ENCODE peak calls at places on chromosome 13, in eight cellular contexts. One of them, this sample, is unnamed.

GRCh38 chr13:30153871-30154426 is 153.4 kb downstream of the KATNAL1 start:
- DNase-seq in GF-D8: no peak
- DNase-seq in HuH-7: no peak
- DNase-seq in neuronal stem cell: no peak
- DNase-seq in non-pigmented ciliary epithelial cell: no peak
- DNase-seq in glutamatergic neuron: no peak
- DNase-seq in HTR-8/SVneo: no peak
- DNase-seq in activated gamma-delta T cell treated with Interleukin-2 at 50 U/mL for 16 hours: no peak
- DNase-seq in this sample: no peak

GRCh38 chr13:47433461-47434005 is 536.7 kb upstream of the HTR2A start:
- DNase-seq in GF-D8: no peak
- DNase-seq in HuH-7: no peak
- DNase-seq in neuronal stem cell: no peak
- DNase-seq in non-pigmented ciliary epithelial cell: no peak
- DNase-seq in glutamatergic neuron: no peak
- DNase-seq in HTR-8/SVneo: no peak
- DNase-seq in activated gamma-delta T cell treated with Interleukin-2 at 50 U/mL for 16 hours: no peak
- DNase-seq in this sample: no peak

GRCh38 chr13:30179547-30180256 is 127.6 kb downstream of the KATNAL1 start:
- DNase-seq in GF-D8: no peak
- DNase-seq in HuH-7: no peak
- DNase-seq in neuronal stem cell: no peak
- DNase-seq in non-pigmented ciliary epithelial cell: no peak
- DNase-seq in glutamatergic neuron: no peak
- DNase-seq in HTR-8/SVneo: no peak
- DNase-seq in activated gamma-delta T cell treated with Interleukin-2 at 50 U/mL for 16 hours: no peak
- DNase-seq in this sample: no peak

GRCh38 chr13:43905435-43906031 is 25.8 kb downstream of the LACC1 start:
- DNase-seq in GF-D8: peak
- DNase-seq in HuH-7: peak
- DNase-seq in neuronal stem cell: peak
- DNase-seq in non-pigmented ciliary epithelial cell: no peak
- DNase-seq in glutamatergic neuron: no peak
- DNase-seq in HTR-8/SVneo: peak
- DNase-seq in activated gamma-delta T cell treated with Interleukin-2 at 50 U/mL for 16 hours: peak
- DNase-seq in this sample: peak

GRCh38 chr13:32211788-32212187 is 103.4 kb downstream of the ZAR1L start:
- DNase-seq in GF-D8: no peak
- DNase-seq in HuH-7: no peak
- DNase-seq in neuronal stem cell: no peak
- DNase-seq in non-pigmented ciliary epithelial cell: peak
- DNase-seq in glutamatergic neuron: no peak
- DNase-seq in HTR-8/SVneo: peak
- DNase-seq in activated gamma-delta T cell treated with Interleukin-2 at 50 U/mL for 16 hours: no peak
- DNase-seq in this sample: no peak

GRCh38 chr13:98998831-98999634 is 21.2 kb upstream of the DOCK9 start:
- DNase-seq in GF-D8: no peak
- DNase-seq in HuH-7: no peak
- DNase-seq in neuronal stem cell: no peak
- DNase-seq in non-pigmented ciliary epithelial cell: no peak
- DNase-seq in glutamatergic neuron: no peak
- DNase-seq in HTR-8/SVneo: no peak
- DNase-seq in activated gamma-delta T cell treated with Interleukin-2 at 50 U/mL for 16 hours: no peak
- DNase-seq in this sample: no peak

GRCh38 chr13:22929391-22930126 is 251.2 kb upstream of the SGCG start:
- DNase-seq in GF-D8: no peak
- DNase-seq in HuH-7: no peak
- DNase-seq in neuronal stem cell: no peak
- DNase-seq in non-pigmented ciliary epithelial cell: no peak
- DNase-seq in glutamatergic neuron: no peak
- DNase-seq in HTR-8/SVneo: no peak
- DNase-seq in activated gamma-delta T cell treated with Interleukin-2 at 50 U/mL for 16 hours: no peak
- DNase-seq in this sample: no peak

GRCh38 chr13:23160241-23161175 is 20.3 kb upstream of the SGCG start:
- DNase-seq in GF-D8: no peak
- DNase-seq in HuH-7: no peak
- DNase-seq in neuronal stem cell: peak
- DNase-seq in non-pigmented ciliary epithelial cell: no peak
- DNase-seq in glutamatergic neuron: peak
- DNase-seq in HTR-8/SVneo: no peak
- DNase-seq in activated gamma-delta T cell treated with Interleukin-2 at 50 U/mL for 16 hours: no peak
- DNase-seq in this sample: no peak

GRCh38 chr13:40389081-40389641 is 277.3 kb downstream of the FOXO1 start:
- DNase-seq in GF-D8: no peak
- DNase-seq in HuH-7: no peak
- DNase-seq in neuronal stem cell: no peak
- DNase-seq in non-pigmented ciliary epithelial cell: no peak
- DNase-seq in glutamatergic neuron: no peak
- DNase-seq in HTR-8/SVneo: no peak
- DNase-seq in activated gamma-delta T cell treated with Interleukin-2 at 50 U/mL for 16 hours: peak
- DNase-seq in this sample: peak

GRCh38 chr13:20428666-20429644 is 96.7 kb downstream of the CRYL1 start:
- DNase-seq in GF-D8: no peak
- DNase-seq in HuH-7: no peak
- DNase-seq in neuronal stem cell: no peak
- DNase-seq in non-pigmented ciliary epithelial cell: no peak
- DNase-seq in glutamatergic neuron: no peak
- DNase-seq in HTR-8/SVneo: no peak
- DNase-seq in activated gamma-delta T cell treated with Interleukin-2 at 50 U/mL for 16 hours: no peak
- DNase-seq in this sample: no peak

GRCh38 chr13:29065142-29065541 is 245.0 kb downstream of the MTUS2 start:
- DNase-seq in GF-D8: no peak
- DNase-seq in HuH-7: no peak
- DNase-seq in neuronal stem cell: no peak
- DNase-seq in non-pigmented ciliary epithelial cell: no peak
- DNase-seq in glutamatergic neuron: no peak
- DNase-seq in HTR-8/SVneo: no peak
- DNase-seq in activated gamma-delta T cell treated with Interleukin-2 at 50 U/mL for 16 hours: no peak
- DNase-seq in this sample: no peak

GRCh38 chr13:84431646-84432045 is 549.4 kb upstream of the SLITRK1 start:
- DNase-seq in GF-D8: no peak
- DNase-seq in HuH-7: no peak
- DNase-seq in neuronal stem cell: no peak
- DNase-seq in non-pigmented ciliary epithelial cell: peak
- DNase-seq in glutamatergic neuron: no peak
- DNase-seq in HTR-8/SVneo: no peak
- DNase-seq in activated gamma-delta T cell treated with Interleukin-2 at 50 U/mL for 16 hours: no peak
- DNase-seq in this sample: no peak

GRCh38 chr13:66714795-66715194 is 515.3 kb downstream of the PCDH9 start:
- DNase-seq in GF-D8: no peak
- DNase-seq in HuH-7: peak
- DNase-seq in neuronal stem cell: no peak
- DNase-seq in non-pigmented ciliary epithelial cell: no peak
- DNase-seq in glutamatergic neuron: no peak
- DNase-seq in HTR-8/SVneo: no peak
- DNase-seq in activated gamma-delta T cell treated with Interleukin-2 at 50 U/mL for 16 hours: no peak
- DNase-seq in this sample: no peak

GRCh38 chr13:113864303-113864890 is 521 bp upstream of the GAS6 start:
- DNase-seq in GF-D8: no peak
- DNase-seq in HuH-7: no peak
- DNase-seq in neuronal stem cell: no peak
- DNase-seq in non-pigmented ciliary epithelial cell: no peak
- DNase-seq in glutamatergic neuron: no peak
- DNase-seq in HTR-8/SVneo: no peak
- DNase-seq in activated gamma-delta T cell treated with Interleukin-2 at 50 U/mL for 16 hours: no peak
- DNase-seq in this sample: no peak

GRCh38 chr13:52070929-52071523 is 46.5 kb downstream of the UTP14C start:
- DNase-seq in GF-D8: peak
- DNase-seq in HuH-7: peak
- DNase-seq in neuronal stem cell: no peak
- DNase-seq in non-pigmented ciliary epithelial cell: no peak
- DNase-seq in glutamatergic neuron: no peak
- DNase-seq in HTR-8/SVneo: peak
- DNase-seq in activated gamma-delta T cell treated with Interleukin-2 at 50 U/mL for 16 hours: no peak
- DNase-seq in this sample: no peak

GRCh38 chr13:98509271-98510155 is 67.4 kb downstream of the STK24 start:
- DNase-seq in GF-D8: peak
- DNase-seq in HuH-7: no peak
- DNase-seq in neuronal stem cell: no peak
- DNase-seq in non-pigmented ciliary epithelial cell: peak
- DNase-seq in glutamatergic neuron: no peak
- DNase-seq in HTR-8/SVneo: no peak
- DNase-seq in activated gamma-delta T cell treated with Interleukin-2 at 50 U/mL for 16 hours: no peak
- DNase-seq in this sample: no peak

GRCh38 chr13:44660050-44660449 is 83.9 kb upstream of the TSC22D1 start:
- DNase-seq in GF-D8: no peak
- DNase-seq in HuH-7: no peak
- DNase-seq in neuronal stem cell: no peak
- DNase-seq in non-pigmented ciliary epithelial cell: no peak
- DNase-seq in glutamatergic neuron: no peak
- DNase-seq in HTR-8/SVneo: no peak
- DNase-seq in activated gamma-delta T cell treated with Interleukin-2 at 50 U/mL for 16 hours: no peak
- DNase-seq in this sample: no peak

GRCh38 chr13:40096357-40096911 is 441.0 kb downstream of the COG6 start:
- DNase-seq in GF-D8: no peak
- DNase-seq in HuH-7: no peak
- DNase-seq in neuronal stem cell: no peak
- DNase-seq in non-pigmented ciliary epithelial cell: no peak
- DNase-seq in glutamatergic neuron: no peak
- DNase-seq in HTR-8/SVneo: no peak
- DNase-seq in activated gamma-delta T cell treated with Interleukin-2 at 50 U/mL for 16 hours: peak
- DNase-seq in this sample: peak

GRCh38 chr13:93670858-93671257 is 444.3 kb downstream of the GPC6 start:
- DNase-seq in GF-D8: no peak
- DNase-seq in HuH-7: no peak
- DNase-seq in neuronal stem cell: no peak
- DNase-seq in non-pigmented ciliary epithelial cell: no peak
- DNase-seq in glutamatergic neuron: no peak
- DNase-seq in HTR-8/SVneo: no peak
- DNase-seq in activated gamma-delta T cell treated with Interleukin-2 at 50 U/mL for 16 hours: no peak
- DNase-seq in this sample: no peak

GRCh38 chr13:51298812-51299211 is 40.7 kb upstream of the SERPINE3 start:
- DNase-seq in GF-D8: no peak
- DNase-seq in HuH-7: no peak
- DNase-seq in neuronal stem cell: no peak
- DNase-seq in non-pigmented ciliary epithelial cell: no peak
- DNase-seq in glutamatergic neuron: no peak
- DNase-seq in HTR-8/SVneo: no peak
- DNase-seq in activated gamma-delta T cell treated with Interleukin-2 at 50 U/mL for 16 hours: no peak
- DNase-seq in this sample: no peak

This sample was measured in effector memory CD8-positive, alpha-beta T cell.